ENCODE peak calls at places on chromosome 3, in six cellular contexts. One of them, this sample, is unnamed.

GRCh38 chr3:185986201-185986600 is 48.4 kb upstream of the TRA2B start:
- DNase-seq in K562: peak
- DNase-seq in A549: peak
- DNase-seq in HepG2: no peak
- DNase-seq in SK-N-SH: no peak
- DNase-seq in H1: no peak
- DNase-seq in this sample: no peak

GRCh38 chr3:155870945-155871745 is 695 bp downstream of the GMPS start:
- DNase-seq in HepG2: no peak
- DNase-seq in K562: peak
- DNase-seq in A549: peak
- DNase-seq in H1: peak
- DNase-seq in SK-N-SH: peak
- DNase-seq in this sample: no peak

GRCh38 chr3:100609305-100609704 is at the start of gene ADGRG7:
- DNase-seq in HepG2: no peak
- DNase-seq in A549: no peak
- DNase-seq in K562: no peak
- DNase-seq in SK-N-SH: no peak
- DNase-seq in H1: no peak
- DNase-seq in this sample: no peak

GRCh38 chr3:27791956-27792355 is 69.8 kb upstream of the EOMES start:
- DNase-seq in H1: no peak
- DNase-seq in K562: no peak
- DNase-seq in HepG2: no peak
- DNase-seq in SK-N-SH: no peak
- DNase-seq in A549: no peak
- DNase-seq in this sample: no peak

GRCh38 chr3:123322866-123323265 is 121.1 kb downstream of the SEC22A start:
- DNase-seq in A549: no peak
- DNase-seq in SK-N-SH: no peak
- DNase-seq in K562: no peak
- DNase-seq in HepG2: no peak
- DNase-seq in H1: no peak
- DNase-seq in this sample: no peak

GRCh38 chr3:65130782-65131181 is 443.0 kb upstream of the ADAMTS9 start:
- DNase-seq in H1: no peak
- DNase-seq in A549: no peak
- DNase-seq in K562: no peak
- DNase-seq in HepG2: no peak
- DNase-seq in SK-N-SH: no peak
- DNase-seq in this sample: no peak

GRCh38 chr3:197407526-197407925 is 109.1 kb upstream of the DLG1 start:
- DNase-seq in HepG2: no peak
- DNase-seq in SK-N-SH: peak
- DNase-seq in K562: peak
- DNase-seq in A549: no peak
- DNase-seq in H1: no peak
- DNase-seq in this sample: no peak

GRCh38 chr3:114093596-114093995 is 37.1 kb downstream of the QTRT2 start:
- DNase-seq in A549: peak
- DNase-seq in H1: no peak
- DNase-seq in K562: peak
- DNase-seq in HepG2: no peak
- DNase-seq in SK-N-SH: peak
- DNase-seq in this sample: no peak

GRCh38 chr3:76731471-76731870 is 308.4 kb upstream of the ROBO2 start:
- DNase-seq in A549: no peak
- DNase-seq in SK-N-SH: no peak
- DNase-seq in H1: no peak
- DNase-seq in HepG2: no peak
- DNase-seq in K562: no peak
- DNase-seq in this sample: no peak

GRCh38 chr3:39752751-39753150 is 56.7 kb upstream of the MYRIP start:
- DNase-seq in H1: no peak
- DNase-seq in HepG2: no peak
- DNase-seq in A549: no peak
- DNase-seq in SK-N-SH: no peak
- DNase-seq in K562: no peak
- DNase-seq in this sample: no peak

GRCh38 chr3:69370156-69370944 is 15.5 kb downstream of the FRMD4B start:
- DNase-seq in K562: no peak
- DNase-seq in A549: no peak
- DNase-seq in HepG2: no peak
- DNase-seq in H1: no peak
- DNase-seq in SK-N-SH: no peak
- DNase-seq in this sample: no peak

GRCh38 chr3:128367726-128368125 is 99.0 kb downstream of the DNAJB8 start:
- DNase-seq in SK-N-SH: no peak
- DNase-seq in HepG2: no peak
- DNase-seq in H1: no peak
- DNase-seq in K562: no peak
- DNase-seq in A549: no peak
- DNase-seq in this sample: no peak

GRCh38 chr3:168121175-168121853 is 25.6 kb upstream of the GOLIM4 start:
- DNase-seq in SK-N-SH: peak
- DNase-seq in A549: no peak
- DNase-seq in HepG2: no peak
- DNase-seq in H1: no peak
- DNase-seq in K562: no peak
- DNase-seq in this sample: no peak

GRCh38 chr3:107752202-107752990 is 229.6 kb downstream of the BBX start:
- DNase-seq in HepG2: peak
- DNase-seq in H1: no peak
- DNase-seq in A549: peak
- DNase-seq in K562: no peak
- DNase-seq in SK-N-SH: no peak
- DNase-seq in this sample: no peak

GRCh38 chr3:102106421-102107097 is 257.2 kb downstream of the NFKBIZ start:
- DNase-seq in K562: no peak
- DNase-seq in HepG2: no peak
- DNase-seq in A549: no peak
- DNase-seq in SK-N-SH: no peak
- DNase-seq in H1: no peak
- DNase-seq in this sample: no peak

GRCh38 chr3:29494305-29495036 is 213.6 kb downstream of the RBMS3 start:
- DNase-seq in SK-N-SH: peak
- DNase-seq in HepG2: no peak
- DNase-seq in K562: no peak
- DNase-seq in H1: no peak
- DNase-seq in A549: no peak
- DNase-seq in this sample: no peak

GRCh38 chr3:10547841-10548783 is 42.7 kb upstream of the ATP2B2 start:
- DNase-seq in H1: peak
- DNase-seq in SK-N-SH: peak
- DNase-seq in K562: no peak
- DNase-seq in HepG2: no peak
- DNase-seq in A549: no peak
- DNase-seq in this sample: no peak
- TF ChIP-seq CHD2 in H1: no peak
- TF ChIP-seq CHD2 in SK-N-SH: no peak
- TF ChIP-seq CHD2 in K562: no peak
- TF ChIP-seq CHD2 in HepG2: no peak
- TF ChIP-seq CHD2 in A549: no peak
- TF ChIP-seq CHD2 in this sample: no peak

DNA sequence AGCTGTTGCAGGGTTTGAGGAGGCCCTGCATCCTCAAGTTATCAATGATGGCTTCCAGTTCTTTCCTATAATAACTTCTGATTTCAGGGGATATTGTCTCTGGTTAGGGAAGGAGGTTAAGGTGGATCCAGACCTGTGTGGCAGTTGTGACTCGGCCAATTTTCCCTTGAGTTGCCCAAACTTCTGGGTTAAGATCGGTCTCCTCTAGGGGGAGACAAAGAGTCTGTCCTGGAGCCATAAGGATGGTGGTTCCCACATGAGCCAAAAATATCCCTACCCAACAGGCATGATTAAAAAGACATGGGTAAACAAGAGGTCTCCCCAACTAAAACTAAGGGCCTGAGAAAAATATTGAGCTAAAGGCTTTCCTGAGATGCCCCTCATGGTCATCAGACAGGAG is 227.5 kb upstream of the MDFIC2 start:
- DNase-seq in SK-N-SH: no peak
- DNase-seq in A549: peak
- DNase-seq in K562: peak
- DNase-seq in H1: no peak
- DNase-seq in HepG2: peak
- DNase-seq in this sample: no peak
- TF ChIP-seq CTCF in SK-N-SH: peak
- TF ChIP-seq CTCF in A549: no peak
- TF ChIP-seq CTCF in K562: peak
- TF ChIP-seq CTCF in H1: no peak
- TF ChIP-seq CTCF in HepG2: peak
- TF ChIP-seq CTCF in this sample: peak

DNA sequence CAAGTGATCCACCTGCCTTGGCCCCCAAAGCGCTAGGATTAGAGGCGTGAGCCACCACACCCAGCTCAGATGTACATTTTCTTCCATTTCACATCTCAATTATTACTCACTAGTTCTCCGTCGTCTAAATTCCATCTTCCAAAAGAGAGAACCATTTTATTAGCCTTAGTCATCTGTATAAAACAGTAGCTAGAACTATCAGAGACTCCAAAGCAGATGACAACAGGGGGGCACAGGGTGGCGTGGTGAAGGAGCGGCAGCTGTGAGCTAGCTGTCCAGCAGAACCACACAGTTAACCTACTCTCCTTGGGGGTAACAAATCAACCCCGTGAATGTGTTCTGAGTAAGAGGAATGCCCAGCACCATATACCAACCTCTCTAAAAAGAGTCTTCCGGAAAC is 7.1 kb downstream of the SLC25A20 start:
- DNase-seq in HepG2: no peak
- DNase-seq in A549: no peak
- DNase-seq in SK-N-SH: no peak
- DNase-seq in K562: no peak
- DNase-seq in H1: no peak
- DNase-seq in this sample: no peak
- TF ChIP-seq CHD2 in HepG2: no peak
- TF ChIP-seq CHD2 in A549: no peak
- TF ChIP-seq CHD2 in SK-N-SH: no peak
- TF ChIP-seq CHD2 in K562: no peak
- TF ChIP-seq CHD2 in H1: no peak
- TF ChIP-seq CHD2 in this sample: no peak

DNA sequence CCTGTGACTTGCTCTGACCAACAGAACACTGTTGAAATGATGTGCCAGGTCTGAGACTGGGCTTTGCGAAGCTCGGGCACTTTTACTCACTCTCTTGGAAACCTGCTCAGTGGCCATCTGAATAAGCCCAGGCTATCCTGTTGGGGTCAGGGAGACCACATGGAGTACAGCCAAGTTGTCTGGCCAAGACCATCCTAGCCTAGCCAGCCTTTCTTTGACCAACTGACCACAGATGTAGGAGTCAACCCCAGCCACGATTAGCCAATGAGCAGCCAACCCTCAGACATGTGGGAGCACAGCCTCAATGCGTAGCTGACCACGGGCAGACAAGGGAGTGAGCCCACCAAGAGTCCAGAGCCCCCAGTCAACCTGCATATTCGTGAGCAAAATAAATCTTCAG is 26.1 kb downstream of the CCR9 start:
- DNase-seq in H1: no peak
- DNase-seq in HepG2: no peak
- DNase-seq in K562: no peak
- DNase-seq in SK-N-SH: no peak
- DNase-seq in A549: no peak
- DNase-seq in this sample: no peak
- TF ChIP-seq CTCF in H1: no peak
- TF ChIP-seq CTCF in HepG2: no peak
- TF ChIP-seq CTCF in K562: no peak
- TF ChIP-seq CTCF in SK-N-SH: no peak
- TF ChIP-seq CTCF in A549: no peak
- TF ChIP-seq CTCF in this sample: no peak

DNA sequence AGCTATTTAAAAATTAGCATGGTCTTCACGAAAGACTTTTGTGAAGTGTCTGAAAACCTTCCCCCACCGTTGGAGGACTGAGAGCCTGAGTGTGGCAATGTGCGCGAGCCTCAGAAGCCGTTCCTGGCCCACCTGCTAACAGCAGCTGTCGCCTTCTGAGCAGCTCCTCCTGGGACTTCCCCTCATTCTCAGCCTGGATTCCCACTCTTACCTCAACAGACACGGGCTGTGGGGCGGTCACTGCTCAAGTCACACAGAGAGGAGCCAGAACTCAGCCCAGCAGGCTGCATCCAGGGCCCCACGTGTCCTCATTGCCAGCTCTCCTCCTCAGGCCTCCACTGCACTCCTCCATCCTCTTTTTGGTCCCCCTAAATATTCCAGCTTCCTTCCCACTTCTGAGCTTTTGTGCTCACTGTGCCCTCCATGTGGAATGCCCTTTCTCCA is 7.8 kb downstream of the DNASE1L3 start:
- DNase-seq in HepG2: no peak
- DNase-seq in K562: no peak
- DNase-seq in A549: no peak
- DNase-seq in H1: no peak
- DNase-seq in SK-N-SH: no peak
- DNase-seq in this sample: peak
- TF ChIP-seq CHD2 in HepG2: no peak
- TF ChIP-seq CHD2 in K562: no peak
- TF ChIP-seq CHD2 in A549: no peak
- TF ChIP-seq CHD2 in H1: no peak
- TF ChIP-seq CHD2 in SK-N-SH: no peak
- TF ChIP-seq CHD2 in this sample: peak